ENCODE peak calls at places on chromosomes 13 and 19, in ten cellular contexts. F is tibial artery; E is GM23338; L is H1; Z is upper lobe of right lung; G is RWPE1; V is kidney; N is AG04450; O is CD4-positive, alpha-beta T cell; T is right atrium auricular region. H is an unnamed sample.

GRCh38 chr19:42529248-42529764 is 1.0 kb upstream of the CEACAM1 start:
- DNase-seq in F (no peak), E (peak), L (peak), Z (peak), G (peak), V (no peak), N (no peak), O (peak), T (peak), H (peak)

GRCh38 chr19:17235618-17236413 is 9.8 kb downstream of the OCEL1 start:
- DNase-seq in F (peak), E (peak), L (no peak), Z (peak), G (peak), V (peak), N (peak), O (peak), T (no peak), H (no peak)

GRCh38 chr13:94093652-94094310 is 385.7 kb downstream of the DCT start:
- DNase-seq in F (no peak), E (no peak), L (no peak), Z (no peak), G (no peak), V (no peak), N (no peak), O (no peak), T (no peak), H (no peak)

GRCh38 chr13:40522234-40522633 is 144.2 kb downstream of the FOXO1 start:
- DNase-seq in F (no peak), E (no peak), L (no peak), Z (no peak), G (no peak), V (no peak), N (no peak), O (no peak), T (no peak), H (no peak)

GRCh38 chr13:110319774-110320509 is 12.9 kb downstream of the COL4A2 start:
- DNase-seq in F (peak), E (no peak), L (no peak), Z (no peak), G (peak), V (peak), N (no peak), O (no peak), T (peak), H (no peak)

GRCh38 chr19:44745386-44745831 is 3.1 kb upstream of the BCL3 start:
- DNase-seq in F (peak), E (peak), L (no peak), Z (peak), G (no peak), V (peak), N (no peak), O (no peak), T (peak), H (no peak)

GRCh38 chr19:37468961-37469777 is at the start of gene ZNF570:
- DNase-seq in F (peak), E (peak), L (peak), Z (peak), G (peak), V (peak), N (peak), O (peak), T (peak), H (peak)

GRCh38 chr19:47047931-47048399 is 459 bp downstream of the TMEM160 start:
- DNase-seq in F (peak), E (peak), L (peak), Z (peak), G (peak), V (peak), N (peak), O (peak), T (peak), H (no peak)

GRCh38 chr13:54972838-54973237 is 1944.2 kb downstream of the OLFM4 start:
- DNase-seq in F (no peak), E (no peak), L (no peak), Z (no peak), G (no peak), V (no peak), N (no peak), O (no peak), T (no peak), H (no peak)

GRCh38 chr13:29909975-29910674 is 59.7 kb upstream of the UBL3 start:
- DNase-seq in F (no peak), E (no peak), L (no peak), Z (no peak), G (peak), V (no peak), N (no peak), O (no peak), T (no peak), H (no peak)

GRCh38 chr13:30572859-30573275 is 44.9 kb upstream of the USPL1 start:
- DNase-seq in F (no peak), E (peak), L (no peak), Z (no peak), G (peak), V (no peak), N (no peak), O (no peak), T (no peak), H (no peak)

GRCh38 chr13:44103721-44104490 is 224.2 kb downstream of the LACC1 start:
- DNase-seq in F (no peak), E (no peak), L (no peak), Z (no peak), G (no peak), V (no peak), N (no peak), O (no peak), T (no peak), H (no peak)
- H3K27ac ChIP-seq in F (no peak), E (no peak), L (no peak), Z (no peak), G (no peak), V (peak), N (no peak), O (no peak), T (no peak), H (no peak)

GRCh38 chr19:13057744-13058143 is 44.9 kb downstream of the LYL1 start:
- DNase-seq in F (no peak), E (no peak), L (no peak), Z (no peak), G (no peak), V (no peak), N (no peak), O (no peak), T (no peak), H (no peak)
- H3K27ac ChIP-seq in F (peak), E (no peak), L (no peak), Z (peak), G (peak), V (no peak), N (peak), O (no peak), T (peak), H (peak)

GRCh38 chr13:99267927-99268326 is 9.7 kb upstream of the GPR18 start:
- DNase-seq in F (no peak), E (no peak), L (no peak), Z (no peak), G (no peak), V (no peak), N (no peak), O (no peak), T (no peak), H (no peak)

GRCh38 chr13:99265162-99265822 is 7.1 kb upstream of the GPR18 start:
- DNase-seq in F (no peak), E (no peak), L (no peak), Z (no peak), G (no peak), V (no peak), N (no peak), O (no peak), T (no peak), H (no peak)

GRCh38 chr13:99265823-99266426 is 7.7 kb upstream of the GPR18 start:
- DNase-seq in F (no peak), E (peak), L (no peak), Z (no peak), G (peak), V (no peak), N (no peak), O (no peak), T (no peak), H (peak)

GRCh38 chr13:99268822-99269221 is 10.6 kb upstream of the GPR18 start:
- DNase-seq in F (no peak), E (no peak), L (no peak), Z (no peak), G (no peak), V (no peak), N (no peak), O (no peak), T (no peak), H (no peak)

DNA sequence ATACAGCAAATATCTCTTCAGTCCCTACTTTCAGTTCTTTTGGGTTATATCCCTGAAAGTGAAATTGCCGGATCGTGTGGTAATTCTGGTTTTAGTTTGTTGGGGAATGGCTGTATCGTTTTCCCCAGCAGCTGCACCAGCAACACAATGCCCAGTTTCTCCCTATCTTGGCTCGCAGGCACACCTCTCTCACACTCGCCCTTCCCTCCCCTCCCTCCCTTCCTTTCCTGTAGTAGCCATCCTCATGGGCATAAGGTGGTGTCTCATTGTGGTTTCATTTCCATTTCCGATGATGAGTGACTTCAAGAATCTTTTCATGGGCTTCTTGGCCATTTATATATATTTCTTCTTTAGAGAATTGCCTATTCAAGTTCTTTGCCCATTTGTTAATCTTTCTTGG is 8.6 kb upstream of the GPR18 start:
- DNase-seq in F (no peak), E (no peak), L (no peak), Z (no peak), G (no peak), V (no peak), N (no peak), O (no peak), T (no peak), H (no peak)
- H3K27ac ChIP-seq in F (no peak), E (no peak), L (no peak), Z (no peak), G (no peak), V (no peak), N (no peak), O (no peak), T (no peak), H (no peak)

GRCh38 chr13:105441406-105441805 is 1094.1 kb downstream of the EFNB2 start:
- DNase-seq in F (no peak), E (no peak), L (no peak), Z (no peak), G (no peak), V (no peak), N (no peak), O (no peak), T (no peak), H (no peak)

GRCh38 chr13:105446197-105446596 is 1089.3 kb downstream of the EFNB2 start:
- DNase-seq in F (no peak), E (no peak), L (no peak), Z (no peak), G (no peak), V (no peak), N (no peak), O (no peak), T (no peak), H (no peak)

GRCh38 chr13:105445793-105446192 is 1089.7 kb downstream of the EFNB2 start:
- DNase-seq in F (no peak), E (no peak), L (no peak), Z (no peak), G (no peak), V (no peak), N (no peak), O (no peak), T (no peak), H (no peak)

GRCh38 chr13:105442941-105443340 is 1092.5 kb downstream of the EFNB2 start:
- DNase-seq in F (no peak), E (no peak), L (no peak), Z (no peak), G (peak), V (no peak), N (peak), O (no peak), T (no peak), H (peak)

GRCh38 chr13:105442040-105442439 is 1093.4 kb downstream of the EFNB2 start:
- DNase-seq in F (no peak), E (no peak), L (no peak), Z (no peak), G (no peak), V (no peak), N (no peak), O (no peak), T (no peak), H (no peak)
- H3K27ac ChIP-seq in F (no peak), E (no peak), L (no peak), Z (no peak), G (no peak), V (no peak), N (no peak), O (no peak), T (no peak), H (no peak)

GRCh38 chr13:50419896-50420295 is 404.7 kb downstream of the KCNRG start:
- DNase-seq in F (no peak), E (no peak), L (no peak), Z (no peak), G (no peak), V (no peak), N (no peak), O (no peak), T (peak), H (no peak)

GRCh38 chr13:50422181-50423148 is 407.2 kb downstream of the KCNRG start:
- DNase-seq in F (no peak), E (no peak), L (no peak), Z (no peak), G (no peak), V (no peak), N (no peak), O (no peak), T (no peak), H (no peak)

GRCh38 chr13:50421457-50422130 is 406.4 kb downstream of the KCNRG start:
- DNase-seq in F (no peak), E (no peak), L (no peak), Z (no peak), G (peak), V (no peak), N (no peak), O (no peak), T (no peak), H (no peak)

GRCh38 chr13:50419466-50419865 is 404.2 kb downstream of the KCNRG start:
- DNase-seq in F (no peak), E (peak), L (no peak), Z (no peak), G (no peak), V (no peak), N (no peak), O (no peak), T (no peak), H (no peak)

GRCh38 chr13:50420720-50421456 is 405.6 kb downstream of the KCNRG start:
- DNase-seq in F (no peak), E (no peak), L (no peak), Z (no peak), G (no peak), V (peak), N (no peak), O (no peak), T (no peak), H (no peak)
- H3K27ac ChIP-seq in F (no peak), E (no peak), L (no peak), Z (no peak), G (peak), V (no peak), N (no peak), O (no peak), T (peak), H (peak)

DNA sequence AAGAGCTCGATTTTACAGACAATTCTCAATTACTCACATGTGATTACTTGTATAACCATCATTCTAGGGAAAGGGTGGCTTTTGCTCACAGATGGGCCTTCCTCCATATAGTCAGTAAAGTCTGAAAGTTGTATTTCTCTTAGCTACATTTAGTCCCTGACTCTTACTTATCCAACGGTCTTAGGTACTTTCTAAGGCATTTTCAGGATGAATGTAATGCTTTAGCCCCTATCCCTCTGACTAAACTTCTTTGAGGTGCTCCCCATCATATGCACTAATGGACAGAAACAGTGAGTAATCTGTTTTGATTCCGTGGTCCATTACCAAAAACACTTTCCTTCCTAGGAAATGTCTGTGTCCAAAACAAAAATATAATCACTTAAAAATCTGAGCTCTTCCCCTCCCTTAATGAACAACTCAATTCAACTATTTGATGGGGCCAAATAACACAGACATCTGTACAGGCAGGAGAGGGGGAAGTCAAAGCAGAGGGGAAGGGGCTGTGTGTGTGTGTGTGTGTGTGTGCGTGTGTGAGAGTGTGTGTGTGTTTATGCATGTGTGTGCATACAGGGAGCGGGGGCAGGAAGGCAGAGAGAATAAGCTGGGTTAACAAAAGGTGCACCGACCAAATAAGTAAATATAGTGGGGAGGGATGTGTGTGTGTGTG is 84.9 kb downstream of the USP12 start:
- DNase-seq in F (no peak), E (no peak), L (no peak), Z (no peak), G (no peak), V (no peak), N (no peak), O (no peak), T (no peak), H (no peak)
- H3K27ac ChIP-seq in F (no peak), E (no peak), L (no peak), Z (no peak), G (no peak), V (no peak), N (no peak), O (no peak), T (no peak), H (no peak)

GRCh38 chr13:74136089-74136658 is 2.0 kb upstream of the KLF12 start:
- DNase-seq in F (peak), E (peak), L (no peak), Z (peak), G (peak), V (peak), N (no peak), O (peak), T (peak), H (no peak)

GRCh38 chr13:74133657-74134201 is 475 bp downstream of the KLF12 start:
- DNase-seq in F (peak), E (peak), L (peak), Z (peak), G (peak), V (peak), N (peak), O (peak), T (peak), H (no peak)

GRCh38 chr13:74134226-74134776 is at the start of gene KLF12:
- DNase-seq in F (peak), E (peak), L (peak), Z (peak), G (peak), V (peak), N (peak), O (peak), T (peak), H (no peak)

GRCh38 chr13:74134777-74135305 is 637 bp upstream of the KLF12 start:
- DNase-seq in F (peak), E (no peak), L (no peak), Z (peak), G (peak), V (peak), N (no peak), O (peak), T (no peak), H (no peak)

GRCh38 chr13:74135306-74136088 is 1.3 kb upstream of the KLF12 start:
- DNase-seq in F (peak), E (peak), L (no peak), Z (peak), G (peak), V (peak), N (no peak), O (peak), T (peak), H (no peak)
- H3K27ac ChIP-seq in F (peak), E (peak), L (peak), Z (peak), G (peak), V (peak), N (peak), O (peak), T (peak), H (peak)